ENCODE peak calls at places on chromosomes 7 and 10, in four cellular contexts. R is CD8-positive, alpha-beta T cell; W is uterus; L is adrenal gland. I is an unnamed sample.

GRCh38 chr7:69018200-69018599 is 580.1 kb upstream of the AUTS2 start:
- DNase-seq in R (no peak), W (no peak), L (no peak), I (no peak)

GRCh38 chr10:89278034-89278535 is 23.8 kb upstream of the IFIT2 start:
- DNase-seq in R (no peak), W (peak; percentile 81), L (peak; percentile 84), I (no peak)

GRCh38 chr10:22682237-22683192 is 31.9 kb downstream of the PIP4K2A start:
- DNase-seq in R (peak; percentile 31), W (no peak), L (no peak), I (no peak)

GRCh38 chr10:49090696-49091338 is 24.5 kb downstream of the VSTM4 start:
- DNase-seq in R (no peak), W (no peak), L (no peak), I (no peak)

GRCh38 chr10:82826132-82826531 is 951.1 kb downstream of the NRG3 start:
- DNase-seq in R (no peak), W (no peak), L (no peak), I (no peak)

GRCh38 chr7:27098493-27099223 is 2.9 kb upstream of the HOXA1 start:
- DNase-seq in R (no peak), W (peak; percentile 75), L (peak; percentile 68), I (peak; percentile 78)

GRCh38 chr10:36173364-36173763 is 531.3 kb upstream of the FZD8 start:
- DNase-seq in R (no peak), W (no peak), L (no peak), I (no peak)

GRCh38 chr10:46525177-46525823 is 31.2 kb downstream of the GPRIN2 start:
- DNase-seq in R (no peak), W (peak; percentile 1), L (peak; percentile 6), I (no peak)

GRCh38 chr10:27741173-27742091 is 4.2 kb downstream of the MKX start:
- DNase-seq in R (no peak), W (peak; percentile 15), L (peak; percentile 25), I (peak; percentile 21)

GRCh38 chr10:9198611-9199010 is 1144.1 kb downstream of the GATA3 start:
- DNase-seq in R (no peak), W (no peak), L (no peak), I (no peak)

GRCh38 chr10:95254629-95255028 is 36.2 kb downstream of the PDLIM1 start:
- DNase-seq in R (no peak), W (no peak), L (no peak), I (no peak)

GRCh38 chr7:41188163-41189130 is 514.4 kb downstream of the INHBA start:
- DNase-seq in R (no peak), W (no peak), L (no peak), I (no peak)

GRCh38 chr7:21945374-21946227 is at the start of gene CDCA7L:
- DNase-seq in R (peak; percentile 6), W (peak; percentile 66), L (peak; percentile 20), I (peak; percentile 81)

GRCh38 chr10:33963656-33964175 is 629.2 kb upstream of the NRP1 start:
- DNase-seq in R (no peak), W (no peak), L (no peak), I (no peak)

GRCh38 chr7:2009541-2010001 is 223.2 kb downstream of the MAD1L1 start:
- DNase-seq in R (no peak), W (no peak), L (peak; percentile 5), I (peak; percentile 23)

GRCh38 chr10:47260505-47261111 is 39.4 kb upstream of the GDF10 start:
- DNase-seq in R (no peak), W (no peak), L (no peak), I (no peak)

GRCh38 chr7:29230871-29231345 is 36.3 kb downstream of the CHN2 start:
- DNase-seq in R (no peak), W (no peak), L (no peak), I (no peak)

GRCh38 chr10:114322344-114322743 is 82.0 kb downstream of the AFAP1L2 start:
- DNase-seq in R (no peak), W (no peak), L (no peak), I (no peak)

GRCh38 chr10:90583416-90583815 is 274.4 kb downstream of the HTR7 start:
- DNase-seq in R (no peak), W (no peak), L (no peak), I (no peak)

GRCh38 chr7:154577141-154577540 is 425.8 kb downstream of the PAXIP1 start:
- DNase-seq in R (no peak), W (no peak), L (no peak), I (no peak)

GRCh38 chr7:154574235-154574634 is 428.7 kb downstream of the PAXIP1 start:
- DNase-seq in R (no peak), W (no peak), L (no peak), I (no peak)

GRCh38 chr7:154575497-154575896 is 427.4 kb downstream of the PAXIP1 start:
- DNase-seq in R (no peak), W (no peak), L (no peak), I (no peak)

GRCh38 chr7:154578351-154578750 is 424.6 kb downstream of the PAXIP1 start:
- DNase-seq in R (no peak), W (no peak), L (no peak), I (no peak)

DNA sequence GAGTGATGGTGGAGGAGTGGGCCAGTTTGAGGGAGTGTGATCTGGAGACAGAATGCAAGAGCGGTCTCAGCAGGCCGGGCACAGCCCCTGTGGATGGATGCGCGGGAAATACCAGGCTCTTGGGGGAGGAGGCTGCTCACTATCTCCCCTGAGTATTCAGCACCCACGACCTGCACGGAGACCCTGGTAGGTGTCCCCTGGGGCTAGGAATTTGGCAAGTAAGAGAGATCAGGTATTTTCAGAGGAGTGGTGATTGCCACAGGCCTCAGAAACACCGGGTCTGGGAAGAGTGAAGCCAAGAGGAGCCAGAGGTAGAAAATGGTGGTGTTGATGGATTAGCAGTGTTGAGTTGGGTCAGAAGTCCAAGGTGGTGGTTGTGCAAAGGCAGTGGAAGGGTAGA is 426.3 kb downstream of the PAXIP1 start:
- DNase-seq in R (no peak), W (no peak), L (no peak), I (no peak)
- H3K9me3 ChIP-seq in R (no peaks in the 10 kb centered on the region), W (no peaks in the 10 kb centered on the region), L (no peaks in the 10 kb centered on the region), I (no peaks in the 10 kb centered on the region)

GRCh38 chr7:85186521-85187241 is at the start of gene SEMA3D:
- DNase-seq in R (no peak), W (no peak), L (peak; percentile 71), I (peak; percentile 54)

GRCh38 chr7:85183296-85183695 is 3.6 kb downstream of the SEMA3D start:
- DNase-seq in R (no peak), W (no peak), L (no peak), I (no peak)

GRCh38 chr7:85184599-85185354 is 2.1 kb downstream of the SEMA3D start:
- DNase-seq in R (no peak), W (no peak), L (peak; percentile 46), I (no peak)

GRCh38 chr7:85186083-85186520 is 754 bp downstream of the SEMA3D start:
- DNase-seq in R (no peak), W (no peak), L (peak; percentile 33), I (peak; percentile 30)

DNA sequence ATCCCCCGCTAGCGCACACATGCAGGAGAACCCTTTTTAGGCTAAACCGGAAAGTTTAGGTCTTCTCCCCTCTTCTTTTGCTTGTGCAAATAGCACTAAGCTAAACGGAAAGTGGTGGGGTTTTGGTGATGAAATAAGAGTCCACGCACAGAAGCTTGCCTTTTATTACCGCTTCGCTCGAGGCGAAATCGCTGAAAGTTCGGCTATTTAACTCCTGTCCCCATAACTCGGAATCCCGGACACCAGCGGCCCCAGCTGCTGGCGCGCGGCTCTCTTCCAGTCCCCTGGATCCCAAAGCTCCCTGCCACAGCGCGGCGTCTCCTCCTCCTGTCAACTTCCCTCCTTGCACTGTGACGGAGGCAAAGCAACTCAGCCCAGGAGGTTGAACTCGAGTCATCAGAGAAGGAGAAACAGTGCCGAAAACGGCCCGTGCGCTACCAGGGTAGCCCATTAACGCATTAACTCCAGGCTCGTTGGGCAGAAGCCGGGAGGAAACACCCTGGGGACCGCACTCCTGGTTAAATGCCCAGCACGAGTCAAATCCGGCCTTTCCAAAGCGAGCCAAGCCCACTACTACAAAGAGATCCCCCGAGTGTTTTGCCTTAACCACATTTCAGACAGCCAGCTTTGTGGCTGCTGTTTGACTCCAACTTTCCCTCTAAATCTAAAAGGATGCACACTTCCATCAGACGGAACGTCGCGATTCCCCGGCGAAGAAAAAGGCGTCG is 1.3 kb downstream of the SEMA3D start:
- DNase-seq in R (no peak), W (no peak), L (peak; percentile 67), I (peak; percentile 40)
- TF ChIP-seq CTCF in R (no peak), W (no peak), L (no peak), I (no peak)

GRCh38 chr7:156985101-156985967 is 25.1 kb downstream of the MNX1 start:
- DNase-seq in R (no peak), W (no peak), L (no peak), I (no peak)

GRCh38 chr7:156986378-156986777 is 24.1 kb downstream of the MNX1 start:
- DNase-seq in R (no peak), W (no peak), L (no peak), I (no peak)

GRCh38 chr7:156979711-156980110 is 30.2 kb downstream of the NOM1 start:
- DNase-seq in R (no peak), W (no peak), L (no peak), I (no peak)

GRCh38 chr7:156988605-156989185 is 21.8 kb downstream of the MNX1 start:
- DNase-seq in R (no peak), W (no peak), L (no peak), I (no peak)

GRCh38 chr7:156984209-156984891 is 26.1 kb downstream of the MNX1 start:
- DNase-seq in R (no peak), W (peak; percentile 42), L (no peak), I (no peak)
- H3K4me3 ChIP-seq in R (no peak overlapping the region), W (no peak overlapping the region), L (no peak overlapping the region), I (no peak overlapping the region)

GRCh38 chr10:1400129-1400865 is 337.0 kb downstream of the ADARB2 start:
- DNase-seq in R (no peak), W (no peak), L (no peak), I (no peak)

GRCh38 chr10:1396236-1396635 is 340.1 kb downstream of the WDR37 start:
- DNase-seq in R (no peak), W (no peak), L (no peak), I (no peak)

GRCh38 chr10:1399431-1400120 is 337.7 kb downstream of the ADARB2 start:
- DNase-seq in R (no peak), W (no peak), L (no peak), I (no peak)

GRCh38 chr10:1401056-1401965 is 336.0 kb downstream of the ADARB2 start:
- DNase-seq in R (no peak), W (no peak), L (no peak), I (no peak)

GRCh38 chr10:1398626-1399410 is 338.5 kb downstream of the ADARB2 start:
- DNase-seq in R (no peak), W (no peak), L (no peak), I (no peak)
- H3K9me3 ChIP-seq in R (no peaks in the 10 kb centered on the region), W (no peaks in the 10 kb centered on the region), L (no peaks in the 10 kb centered on the region), I (no peaks in the 10 kb centered on the region)

DNA sequence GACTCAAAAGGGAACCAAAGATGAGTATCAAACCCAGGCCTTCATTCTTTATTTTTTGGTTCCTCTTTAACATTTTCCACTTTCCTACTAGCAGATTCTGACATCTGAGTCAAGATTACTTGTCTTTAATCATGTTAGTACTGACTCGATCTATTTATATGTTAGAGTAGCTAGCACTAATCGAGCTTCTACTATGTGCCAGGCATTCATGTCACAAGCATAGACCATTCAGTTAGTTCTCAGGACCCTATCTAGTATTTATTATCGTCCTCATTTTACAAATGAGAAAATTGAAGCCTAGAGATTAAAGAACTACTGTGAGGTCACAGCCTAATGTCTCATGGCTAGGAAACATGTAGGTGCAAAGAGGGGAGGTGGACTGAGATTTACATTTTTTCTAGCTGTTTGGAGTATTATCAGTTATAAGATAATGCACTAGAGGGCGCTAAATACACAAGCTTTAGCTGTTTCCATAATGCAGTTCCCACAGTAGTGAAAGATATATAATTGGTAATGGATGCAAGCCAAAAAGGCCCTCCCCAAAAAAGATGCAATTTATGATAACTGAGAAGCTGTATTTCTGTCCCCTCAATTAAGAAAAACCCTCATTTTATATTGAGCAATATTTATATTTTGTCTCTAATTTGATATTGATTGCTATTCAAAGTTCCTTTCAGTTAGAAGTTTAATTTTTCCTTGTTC is 32.9 kb upstream of the KMT2E start:
- DNase-seq in R (no peak), W (no peak), L (no peak), I (no peak)
- TF ChIP-seq CTCF in R (peak; percentile 81), W (peak; percentile 60), L (peak; percentile 67), I (peak; percentile 42)

I was measured in mucosa of descending colon.